ENCODE peak calls at places on chromosome 2, in nine cellular contexts. U is IMR-90, M is uterus, X is heart left ventricle, E is A549, R is H1, A is right lobe of liver, I is prostate gland, H is body of pancreas. K is an unnamed sample.
A peak's percentile ranks its signal among the peaks of the same experiment; 100 is the strongest.

GRCh38 chr2:204012081-204012653 is 75.6 kb downstream of the ICOS start:
- DNase-seq in H (peak; percentile 67), E (no peak), I (peak; percentile 87), U (no peak), X (no peak), A (no peak), R (no peak), M (no peak), K (no peak)

GRCh38 chr2:12715258-12715865 is 1.4 kb upstream of the TRIB2 start:
- DNase-seq in M (no peak), A (no peak), U (no peak), X (no peak), R (no peak), H (no peak), I (no peak), E (no peak), K (no peak)

GRCh38 chr2:183541766-183542165 is 417.5 kb downstream of the NUP35 start:
- DNase-seq in H (no peak), R (no peak), X (no peak), E (no peak), U (no peak), A (no peak), I (no peak), M (no peak), K (no peak)

GRCh38 chr2:54455584-54456525 is at the start of gene SPTBN1:
- DNase-seq in U (peak; percentile 90), A (peak; percentile 94), H (peak; percentile 91), X (peak; percentile 94), I (peak; percentile 90), M (peak; percentile 93), R (peak; percentile 83), E (peak; percentile 76), K (peak; percentile 94)

GRCh38 chr2:45498661-45499550 is 112.2 kb downstream of the SRBD1 start:
- DNase-seq in E (no peak), M (no peak), U (no peak), I (no peak), A (no peak), H (no peak), R (no peak), X (no peak), K (no peak)

GRCh38 chr2:226962374-226962773 is 126.5 kb downstream of the RHBDD1 start:
- DNase-seq in R (no peak), X (no peak), U (no peak), M (no peak), I (no peak), H (no peak), E (no peak), A (no peak), K (no peak)

GRCh38 chr2:161905389-161906046 is 168.5 kb downstream of the DPP4 start:
- DNase-seq in A (no peak), E (no peak), R (no peak), I (no peak), M (no peak), H (no peak), X (no peak), U (no peak), K (no peak)

GRCh38 chr2:97997774-97998392 is 2.1 kb upstream of the TMEM131 start:
- DNase-seq in H (no peak), U (no peak), A (no peak), X (no peak), M (no peak), I (no peak), E (no peak), R (no peak), K (no peak)

GRCh38 chr2:74877781-74878433 is 44.0 kb downstream of the HK2 start:
- DNase-seq in M (no peak), A (no peak), H (no peak), X (no peak), I (no peak), R (no peak), E (no peak), U (no peak), K (no peak)

GRCh38 chr2:171320208-171320621 is 113.6 kb downstream of the METTL8 start:
- DNase-seq in U (no peak), E (no peak), R (peak; percentile 35), I (no peak), M (no peak), A (no peak), H (no peak), X (no peak), K (no peak)

GRCh38 chr2:171327043-171327496 is 106.7 kb downstream of the METTL8 start:
- DNase-seq in A (no peak), E (no peak), I (no peak), M (no peak), R (peak; percentile 43), U (peak; percentile 38), H (no peak), X (no peak), K (no peak)

GRCh38 chr2:171320731-171321130 is 113.1 kb downstream of the METTL8 start:
- DNase-seq in M (no peak), A (no peak), X (no peak), R (no peak), U (no peak), E (no peak), I (no peak), H (no peak), K (no peak)

GRCh38 chr2:171325886-171326585 is 107.8 kb downstream of the METTL8 start:
- DNase-seq in H (no peak), R (no peak), E (no peak), A (no peak), I (no peak), M (no peak), U (no peak), X (no peak), K (no peak)

DNA sequence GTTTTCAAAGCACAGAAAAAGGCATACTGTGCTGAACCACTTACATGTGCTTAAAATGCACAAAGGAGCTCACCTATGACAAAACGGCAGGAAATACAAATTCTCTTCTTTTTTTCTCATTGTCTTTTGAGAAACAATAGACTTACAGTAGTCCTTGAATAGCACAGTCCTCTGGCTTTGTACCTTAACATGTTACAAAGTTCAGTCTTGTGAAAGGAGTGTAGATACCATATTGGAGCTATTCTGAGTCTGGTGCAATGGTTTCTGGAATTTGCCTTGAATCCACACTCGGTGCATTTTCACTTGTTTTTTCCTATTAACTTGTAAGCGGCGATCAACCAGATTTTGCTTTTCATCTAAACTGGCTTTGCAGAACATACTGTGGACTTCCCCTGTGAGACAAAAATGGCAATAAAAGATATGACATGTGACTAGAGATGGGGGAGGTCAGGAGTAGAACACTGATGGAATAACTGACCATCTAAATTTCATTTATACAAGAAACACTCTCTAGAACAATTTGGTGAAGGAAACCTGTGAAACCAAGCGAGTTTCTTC is 109.7 kb downstream of the METTL8 start:
- DNase-seq in H (no peak), R (no peak), E (no peak), M (no peak), X (no peak), A (no peak), U (no peak), I (no peak), K (no peak)
- H3K4me3 ChIP-seq in H (no peak overlapping the region), R (no peak overlapping the region), E (no peak overlapping the region), M (no peak overlapping the region), X (no peak overlapping the region), A (no peak overlapping the region), U (no peak overlapping the region), I (no peak overlapping the region), K (no peak overlapping the region)

GRCh38 chr2:96760986-96761832 is 507 bp downstream of the CNNM4 start:
- DNase-seq in A (peak; percentile 54), M (no peak), H (peak; percentile 43), R (no peak), E (no peak), U (no peak), X (peak; percentile 77), I (peak; percentile 27), K (peak; percentile 52)

GRCh38 chr2:96758987-96759386 is 1.7 kb upstream of the CNNM4 start:
- DNase-seq in U (no peak), X (no peak), M (no peak), E (no peak), H (no peak), R (no peak), A (no peak), I (no peak), K (no peak)

GRCh38 chr2:96762529-96763253 is 2.0 kb downstream of the CNNM4 start:
- DNase-seq in H (no peak), A (no peak), U (no peak), E (no peak), X (no peak), R (peak; percentile 61), M (no peak), I (no peak), K (no peak)

GRCh38 chr2:96759548-96759947 is 1.2 kb upstream of the CNNM4 start:
- DNase-seq in E (no peak), X (no peak), A (no peak), I (no peak), H (no peak), R (no peak), M (no peak), U (no peak), K (no peak)

GRCh38 chr2:96760036-96760985 is at the start of gene CNNM4:
- DNase-seq in H (peak; percentile 97), I (peak; percentile 97), E (peak; percentile 86), R (peak; percentile 91), M (peak; percentile 93), A (peak; percentile 98), X (peak; percentile 98), U (peak; percentile 86), K (peak; percentile 95)
- TF ChIP-seq POLR2A in H (peak; percentile 19), I (peak; percentile 49), E (peak; percentile 92), R (peak; percentile 70), M (peak; percentile 87), A (no peak), X (no peak), U (peak; percentile 80), K (no peak)

DNA sequence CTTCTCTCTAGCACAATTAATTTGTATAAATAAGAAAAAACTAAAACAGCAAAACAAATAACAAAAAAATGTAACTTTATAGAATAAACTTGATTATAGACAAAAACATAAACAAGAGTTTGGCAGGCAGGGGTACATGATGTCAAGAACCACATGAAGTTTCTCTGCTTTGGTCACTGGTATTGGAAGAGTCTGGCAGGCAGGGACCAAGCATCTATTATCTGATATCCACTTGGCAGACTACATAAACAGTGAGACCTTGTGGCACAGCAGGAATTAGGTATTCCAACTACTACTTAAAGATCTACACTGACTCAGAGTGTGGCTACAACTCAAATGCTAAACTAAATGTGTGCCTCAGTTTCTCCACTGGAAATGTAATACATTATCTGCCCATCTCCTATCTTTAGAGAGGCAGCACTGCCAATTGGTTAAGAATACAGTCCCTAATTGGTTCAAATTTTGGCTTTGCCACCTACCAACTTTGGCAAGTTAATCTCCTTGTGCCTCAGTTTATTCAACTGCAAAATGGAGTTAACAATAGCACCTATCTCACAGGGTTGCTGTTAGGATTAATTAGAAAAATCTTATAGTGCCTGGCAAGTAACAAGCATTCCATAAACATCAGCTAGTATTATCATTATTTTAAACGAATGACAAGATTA is 2.7 kb downstream of the MAP4K3 start:
- DNase-seq in A (no peak), X (no peak), U (peak; percentile 18), M (no peak), R (no peak), E (no peak), I (no peak), H (no peak), K (no peak)
- H3K4me1 ChIP-seq in A (peaks cover 5% of the 10 kb centered on the region), X (peaks cover 64% of the 10 kb centered on the region), U (peaks cover 22% of the 10 kb centered on the region), M (peaks cover 4% of the 10 kb centered on the region), R (peaks cover 4% of the 10 kb centered on the region), E (peaks cover 73% of the 10 kb centered on the region), I (peaks cover 6% of the 10 kb centered on the region), H (peaks cover 71% of the 10 kb centered on the region), K (peaks cover 8% of the 10 kb centered on the region)

DNA sequence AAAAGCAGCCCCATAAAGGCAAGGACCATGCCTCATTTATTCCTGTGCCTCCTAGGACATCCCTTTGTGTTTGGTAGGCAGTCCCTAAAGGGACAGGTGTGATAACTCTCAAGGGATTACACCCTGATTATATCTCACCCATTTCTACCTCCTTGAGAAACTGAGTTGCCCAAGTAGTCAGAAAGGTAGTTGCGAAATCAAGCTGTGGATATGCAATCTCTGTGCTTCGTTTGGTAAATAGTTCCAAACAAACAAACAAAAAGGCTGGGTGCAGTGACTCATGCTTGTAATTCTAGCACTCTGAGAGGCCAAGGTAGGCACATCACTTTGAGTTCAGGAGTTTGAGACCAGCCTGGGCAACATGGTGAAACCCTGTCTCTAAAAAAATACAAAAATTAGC is 100.2 kb upstream of the ARL5A start:
- DNase-seq in X (no peak), A (no peak), E (peak; percentile 15), R (no peak), U (no peak), I (no peak), M (no peak), H (no peak), K (no peak)
- H3K4me3 ChIP-seq in X (no peak overlapping the region), A (no peak overlapping the region), E (no peak overlapping the region), R (no peak overlapping the region), U (no peak overlapping the region), I (no peak overlapping the region), M (no peak overlapping the region), H (no peak overlapping the region), K (no peak overlapping the region)

K was measured in ovary.